ENCODE peak calls at places on chromosomes 5 and 9, in ten cellular contexts. One of them, this sample, is unnamed.

GRCh38 chr9:116271307-116271706 is 117.7 kb downstream of the PAPPA start:
- DNase-seq in breast epithelium: no peak
- DNase-seq in foreskin fibroblast: no peak
- DNase-seq in fibroblast of the aortic adventitia: no peak
- DNase-seq in lower leg skin: no peak
- DNase-seq in cardiac fibroblast: peak; percentile 56
- DNase-seq in neural progenitor cell: no peak
- DNase-seq in fibroblast of pulmonary artery: no peak
- DNase-seq in lung: no peak
- DNase-seq in transverse colon: no peak
- DNase-seq in this sample: no peak

GRCh38 chr5:73418244-73418691 is 30.3 kb downstream of the FOXD1 start:
- DNase-seq in breast epithelium: no peak
- DNase-seq in cardiac fibroblast: no peak
- DNase-seq in lung: no peak
- DNase-seq in lower leg skin: no peak
- DNase-seq in fibroblast of pulmonary artery: no peak
- DNase-seq in foreskin fibroblast: no peak
- DNase-seq in transverse colon: no peak
- DNase-seq in fibroblast of the aortic adventitia: no peak
- DNase-seq in neural progenitor cell: no peak
- DNase-seq in this sample: no peak

GRCh38 chr9:115673599-115673998 is 480.0 kb upstream of the PAPPA start:
- DNase-seq in transverse colon: no peak
- DNase-seq in lung: no peak
- DNase-seq in fibroblast of pulmonary artery: peak; percentile 61
- DNase-seq in cardiac fibroblast: peak; percentile 85
- DNase-seq in lower leg skin: no peak
- DNase-seq in fibroblast of the aortic adventitia: peak; percentile 88
- DNase-seq in neural progenitor cell: no peak
- DNase-seq in breast epithelium: no peak
- DNase-seq in foreskin fibroblast: peak; percentile 59
- DNase-seq in this sample: no peak

GRCh38 chr5:67790390-67790789 is 425.2 kb upstream of the PIK3R1 start:
- DNase-seq in fibroblast of the aortic adventitia: no peak
- DNase-seq in lower leg skin: no peak
- DNase-seq in foreskin fibroblast: no peak
- DNase-seq in cardiac fibroblast: no peak
- DNase-seq in neural progenitor cell: no peak
- DNase-seq in lung: no peak
- DNase-seq in transverse colon: no peak
- DNase-seq in fibroblast of pulmonary artery: no peak
- DNase-seq in breast epithelium: no peak
- DNase-seq in this sample: no peak

GRCh38 chr9:68685770-68686169 is 19.3 kb upstream of the PIP5K1B start:
- DNase-seq in lung: peak; percentile 38
- DNase-seq in fibroblast of the aortic adventitia: no peak
- DNase-seq in fibroblast of pulmonary artery: no peak
- DNase-seq in cardiac fibroblast: no peak
- DNase-seq in neural progenitor cell: peak; percentile 20
- DNase-seq in foreskin fibroblast: no peak
- DNase-seq in lower leg skin: no peak
- DNase-seq in breast epithelium: no peak
- DNase-seq in transverse colon: peak; percentile 67
- DNase-seq in this sample: no peak

GRCh38 chr9:122354536-122355199 is 16.2 kb upstream of the PTGS1 start:
- DNase-seq in lung: no peak
- DNase-seq in fibroblast of pulmonary artery: no peak
- DNase-seq in lower leg skin: no peak
- DNase-seq in breast epithelium: no peak
- DNase-seq in fibroblast of the aortic adventitia: no peak
- DNase-seq in foreskin fibroblast: no peak
- DNase-seq in cardiac fibroblast: no peak
- DNase-seq in neural progenitor cell: no peak
- DNase-seq in transverse colon: no peak
- DNase-seq in this sample: no peak

GRCh38 chr9:2116073-2116472 is 100.9 kb downstream of the SMARCA2 start:
- DNase-seq in fibroblast of pulmonary artery: peak; percentile 16
- DNase-seq in neural progenitor cell: peak; percentile 57
- DNase-seq in breast epithelium: peak; percentile 56
- DNase-seq in fibroblast of the aortic adventitia: no peak
- DNase-seq in cardiac fibroblast: peak; percentile 31
- DNase-seq in lower leg skin: no peak
- DNase-seq in lung: no peak
- DNase-seq in transverse colon: no peak
- DNase-seq in foreskin fibroblast: peak; percentile 43
- DNase-seq in this sample: peak; percentile 38

GRCh38 chr5:168334161-168335094 is 43.0 kb downstream of the WWC1 start:
- DNase-seq in breast epithelium: no peak
- DNase-seq in lung: no peak
- DNase-seq in fibroblast of the aortic adventitia: peak; percentile 74
- DNase-seq in fibroblast of pulmonary artery: peak; percentile 36
- DNase-seq in lower leg skin: no peak
- DNase-seq in foreskin fibroblast: peak; percentile 68
- DNase-seq in cardiac fibroblast: peak; percentile 12
- DNase-seq in transverse colon: no peak
- DNase-seq in neural progenitor cell: peak; percentile 88
- DNase-seq in this sample: peak; percentile 85

GRCh38 chr9:14133394-14133793 is 180.5 kb downstream of the NFIB start:
- DNase-seq in breast epithelium: no peak
- DNase-seq in cardiac fibroblast: no peak
- DNase-seq in transverse colon: no peak
- DNase-seq in fibroblast of the aortic adventitia: peak; percentile 47
- DNase-seq in fibroblast of pulmonary artery: peak; percentile 28
- DNase-seq in foreskin fibroblast: no peak
- DNase-seq in lower leg skin: no peak
- DNase-seq in lung: no peak
- DNase-seq in neural progenitor cell: no peak
- DNase-seq in this sample: no peak

GRCh38 chr5:3221432-3221831 is 374.2 kb upstream of the IRX1 start:
- DNase-seq in breast epithelium: no peak
- DNase-seq in lower leg skin: no peak
- DNase-seq in transverse colon: no peak
- DNase-seq in neural progenitor cell: no peak
- DNase-seq in foreskin fibroblast: no peak
- DNase-seq in lung: peak; percentile 6
- DNase-seq in fibroblast of the aortic adventitia: no peak
- DNase-seq in cardiac fibroblast: no peak
- DNase-seq in fibroblast of pulmonary artery: no peak
- DNase-seq in this sample: no peak

GRCh38 chr5:129820-130219 is 37.9 kb downstream of the PLEKHG4B start:
- DNase-seq in lung: no peak
- DNase-seq in neural progenitor cell: no peak
- DNase-seq in transverse colon: no peak
- DNase-seq in breast epithelium: no peak
- DNase-seq in fibroblast of the aortic adventitia: no peak
- DNase-seq in cardiac fibroblast: peak; percentile 72
- DNase-seq in fibroblast of pulmonary artery: peak; percentile 11
- DNase-seq in foreskin fibroblast: peak; percentile 68
- DNase-seq in lower leg skin: no peak
- DNase-seq in this sample: peak; percentile 81

GRCh38 chr9:69554945-69555344 is 117.2 kb downstream of the APBA1 start:
- DNase-seq in breast epithelium: no peak
- DNase-seq in neural progenitor cell: no peak
- DNase-seq in lower leg skin: no peak
- DNase-seq in cardiac fibroblast: peak; percentile 87
- DNase-seq in fibroblast of the aortic adventitia: peak; percentile 96
- DNase-seq in foreskin fibroblast: peak; percentile 84
- DNase-seq in transverse colon: no peak
- DNase-seq in lung: no peak
- DNase-seq in fibroblast of pulmonary artery: peak; percentile 97
- DNase-seq in this sample: peak; percentile 86

GRCh38 chr9:16794871-16795639 is 75.4 kb downstream of the BNC2 start:
- DNase-seq in lower leg skin: no peak
- DNase-seq in cardiac fibroblast: peak; percentile 89
- DNase-seq in lung: no peak
- DNase-seq in neural progenitor cell: no peak
- DNase-seq in breast epithelium: no peak
- DNase-seq in fibroblast of the aortic adventitia: peak; percentile 96
- DNase-seq in transverse colon: peak; percentile 15
- DNase-seq in fibroblast of pulmonary artery: peak; percentile 91
- DNase-seq in foreskin fibroblast: peak; percentile 93
- DNase-seq in this sample: peak; percentile 61

GRCh38 chr5:149598966-149599365 is 17.7 kb downstream of the ARHGEF37 start:
- DNase-seq in transverse colon: no peak
- DNase-seq in lung: no peak
- DNase-seq in foreskin fibroblast: no peak
- DNase-seq in fibroblast of pulmonary artery: no peak
- DNase-seq in fibroblast of the aortic adventitia: no peak
- DNase-seq in lower leg skin: no peak
- DNase-seq in breast epithelium: no peak
- DNase-seq in neural progenitor cell: no peak
- DNase-seq in cardiac fibroblast: no peak
- DNase-seq in this sample: no peak

GRCh38 chr9:17810728-17811634 is 232.1 kb downstream of the SH3GL2 start:
- DNase-seq in breast epithelium: no peak
- DNase-seq in foreskin fibroblast: peak; percentile 85
- DNase-seq in neural progenitor cell: peak; percentile 88
- DNase-seq in lower leg skin: no peak
- DNase-seq in transverse colon: peak; percentile 60
- DNase-seq in fibroblast of the aortic adventitia: peak; percentile 80
- DNase-seq in cardiac fibroblast: peak; percentile 78
- DNase-seq in lung: peak; percentile 51
- DNase-seq in fibroblast of pulmonary artery: peak; percentile 79
- DNase-seq in this sample: peak; percentile 82

GRCh38 chr5:146091881-146092280 is 13.5 kb downstream of the PLAC8L1 start:
- DNase-seq in transverse colon: no peak
- DNase-seq in breast epithelium: no peak
- DNase-seq in lower leg skin: no peak
- DNase-seq in neural progenitor cell: no peak
- DNase-seq in lung: no peak
- DNase-seq in fibroblast of the aortic adventitia: no peak
- DNase-seq in foreskin fibroblast: no peak
- DNase-seq in cardiac fibroblast: peak; percentile 14
- DNase-seq in fibroblast of pulmonary artery: no peak
- DNase-seq in this sample: no peak

GRCh38 chr9:97570899-97571298 is 62.3 kb downstream of the TSTD2 start:
- DNase-seq in fibroblast of pulmonary artery: no peak
- DNase-seq in lower leg skin: peak; percentile 67
- DNase-seq in fibroblast of the aortic adventitia: no peak
- DNase-seq in lung: no peak
- DNase-seq in transverse colon: no peak
- DNase-seq in neural progenitor cell: no peak
- DNase-seq in breast epithelium: no peak
- DNase-seq in foreskin fibroblast: no peak
- DNase-seq in cardiac fibroblast: no peak
- DNase-seq in this sample: no peak

GRCh38 chr9:133275105-133276000 is at the start of gene ABO:
- DNase-seq in transverse colon: peak; percentile 58
- DNase-seq in foreskin fibroblast: no peak
- DNase-seq in cardiac fibroblast: no peak
- DNase-seq in neural progenitor cell: peak; percentile 61
- DNase-seq in fibroblast of pulmonary artery: no peak
- DNase-seq in lung: no peak
- DNase-seq in lower leg skin: peak; percentile 83
- DNase-seq in fibroblast of the aortic adventitia: no peak
- DNase-seq in breast epithelium: no peak
- DNase-seq in this sample: no peak
- TF ChIP-seq CTCF in transverse colon: no peak
- TF ChIP-seq CTCF in foreskin fibroblast: no peak
- TF ChIP-seq CTCF in cardiac fibroblast: no peak
- TF ChIP-seq CTCF in neural progenitor cell: peak; percentile 40
- TF ChIP-seq CTCF in fibroblast of pulmonary artery: no peak
- TF ChIP-seq CTCF in lung: peak; percentile 3
- TF ChIP-seq CTCF in lower leg skin: no peak
- TF ChIP-seq CTCF in fibroblast of the aortic adventitia: no peak
- TF ChIP-seq CTCF in breast epithelium: no peak
- TF ChIP-seq CTCF in this sample: no peak

GRCh38 chr9:71990466-71990865 is 69.9 kb downstream of the C9orf57 start:
- DNase-seq in fibroblast of pulmonary artery: no peak
- DNase-seq in transverse colon: no peak
- DNase-seq in lung: no peak
- DNase-seq in fibroblast of the aortic adventitia: no peak
- DNase-seq in neural progenitor cell: no peak
- DNase-seq in breast epithelium: no peak
- DNase-seq in cardiac fibroblast: peak; percentile 9
- DNase-seq in lower leg skin: no peak
- DNase-seq in foreskin fibroblast: peak; percentile 54
- DNase-seq in this sample: no peak
- TF ChIP-seq CTCF in fibroblast of pulmonary artery: no peak
- TF ChIP-seq CTCF in transverse colon: no peak
- TF ChIP-seq CTCF in lung: no peak
- TF ChIP-seq CTCF in fibroblast of the aortic adventitia: no peak
- TF ChIP-seq CTCF in neural progenitor cell: no peak
- TF ChIP-seq CTCF in breast epithelium: no peak
- TF ChIP-seq CTCF in cardiac fibroblast: no peak
- TF ChIP-seq CTCF in lower leg skin: no peak
- TF ChIP-seq CTCF in foreskin fibroblast: no peak
- TF ChIP-seq CTCF in this sample: no peak

GRCh38 chr5:112687306-112687705 is 50.4 kb upstream of the APC start:
- DNase-seq in breast epithelium: no peak
- DNase-seq in lower leg skin: no peak
- DNase-seq in transverse colon: no peak
- DNase-seq in neural progenitor cell: peak; percentile 58
- DNase-seq in cardiac fibroblast: no peak
- DNase-seq in fibroblast of the aortic adventitia: no peak
- DNase-seq in foreskin fibroblast: no peak
- DNase-seq in lung: no peak
- DNase-seq in fibroblast of pulmonary artery: no peak
- DNase-seq in this sample: no peak
- TF ChIP-seq CTCF in breast epithelium: no peak
- TF ChIP-seq CTCF in lower leg skin: no peak
- TF ChIP-seq CTCF in transverse colon: no peak
- TF ChIP-seq CTCF in neural progenitor cell: peak; percentile 33
- TF ChIP-seq CTCF in cardiac fibroblast: no peak
- TF ChIP-seq CTCF in fibroblast of the aortic adventitia: no peak
- TF ChIP-seq CTCF in foreskin fibroblast: no peak
- TF ChIP-seq CTCF in lung: no peak
- TF ChIP-seq CTCF in fibroblast of pulmonary artery: no peak
- TF ChIP-seq CTCF in this sample: no peak

DNA sequence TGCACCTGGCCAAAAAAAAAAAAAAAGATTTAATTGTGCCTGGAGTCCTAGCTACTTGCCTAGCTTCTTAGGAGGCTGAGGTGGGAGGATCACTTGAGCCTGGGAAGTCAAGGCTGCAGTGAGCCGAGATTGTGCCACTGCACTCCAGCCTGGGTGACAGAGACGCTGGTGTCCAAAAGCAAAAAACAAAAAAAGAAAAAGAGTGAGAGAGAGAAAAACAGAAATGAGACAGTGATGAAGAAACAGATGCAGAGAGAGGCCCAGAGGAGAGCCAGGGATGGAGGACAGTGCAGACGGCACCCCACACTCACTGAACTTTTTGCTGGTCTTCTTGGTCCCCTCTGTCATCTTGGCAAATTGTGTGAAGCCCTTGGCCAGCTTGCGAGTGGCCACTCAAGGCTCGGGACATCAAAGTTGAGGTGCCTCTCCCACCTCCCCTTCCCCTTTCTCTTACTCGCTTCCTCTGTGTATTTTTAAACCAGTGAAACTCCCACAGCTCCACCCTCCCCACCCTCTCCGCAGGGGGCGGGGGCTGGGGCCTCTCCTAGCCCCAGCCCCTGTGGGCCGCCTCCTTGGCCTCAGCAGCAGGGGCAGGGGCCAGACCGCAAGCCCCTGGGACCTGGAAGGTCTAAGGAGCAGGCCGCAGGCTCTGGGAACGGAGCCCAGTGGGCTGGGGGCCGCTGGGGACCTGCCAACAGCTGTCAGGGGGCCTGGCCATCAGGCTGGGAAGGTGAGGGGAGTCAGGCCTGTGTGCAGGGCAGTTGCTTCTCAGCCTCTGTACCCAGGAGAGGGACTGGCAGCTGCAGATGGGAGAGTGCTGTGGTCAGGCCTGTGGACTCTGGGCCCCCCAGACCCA is at the start of gene SH2D3C:
- DNase-seq in transverse colon: peak; percentile 66
- DNase-seq in cardiac fibroblast: no peak
- DNase-seq in lower leg skin: no peak
- DNase-seq in fibroblast of the aortic adventitia: no peak
- DNase-seq in fibroblast of pulmonary artery: no peak
- DNase-seq in lung: no peak
- DNase-seq in foreskin fibroblast: no peak
- DNase-seq in breast epithelium: no peak
- DNase-seq in neural progenitor cell: no peak
- DNase-seq in this sample: peak; percentile 28
- TF ChIP-seq CTCF in transverse colon: no peak
- TF ChIP-seq CTCF in cardiac fibroblast: no peak
- TF ChIP-seq CTCF in lower leg skin: no peak
- TF ChIP-seq CTCF in fibroblast of the aortic adventitia: no peak
- TF ChIP-seq CTCF in fibroblast of pulmonary artery: no peak
- TF ChIP-seq CTCF in lung: no peak
- TF ChIP-seq CTCF in foreskin fibroblast: no peak
- TF ChIP-seq CTCF in breast epithelium: no peak
- TF ChIP-seq CTCF in neural progenitor cell: no peak
- TF ChIP-seq CTCF in this sample: no peak